ENCODE peak calls at places on chromosome 20, in nine cellular contexts. One of them, this sample, is unnamed.

GRCh38 chr20:40945754-40946451 is 82.7 kb upstream of the TOP1 start:
- DNase-seq in ACHN: peak
- DNase-seq in aorta: peak
- DNase-seq in tibial nerve: peak
- DNase-seq in fibroblast of the conjunctiva: peak
- DNase-seq in ascending aorta: no peak
- DNase-seq in left ventricle myocardium inferior: peak
- DNase-seq in osteocyte: no peak
- DNase-seq in HCEC 1CT: peak
- DNase-seq in this sample: peak

GRCh38 chr20:53922901-53923314 is 147.5 kb downstream of the BCAS1 start:
- DNase-seq in osteocyte: no peak
- DNase-seq in ACHN: no peak
- DNase-seq in HCEC 1CT: no peak
- DNase-seq in fibroblast of the conjunctiva: no peak
- DNase-seq in aorta: no peak
- DNase-seq in tibial nerve: no peak
- DNase-seq in ascending aorta: no peak
- DNase-seq in left ventricle myocardium inferior: no peak
- DNase-seq in this sample: no peak

GRCh38 chr20:57398901-57399535 is 7.8 kb downstream of the RBM38 start:
- DNase-seq in ascending aorta: no peak
- DNase-seq in fibroblast of the conjunctiva: no peak
- DNase-seq in HCEC 1CT: no peak
- DNase-seq in left ventricle myocardium inferior: no peak
- DNase-seq in tibial nerve: no peak
- DNase-seq in ACHN: no peak
- DNase-seq in osteocyte: no peak
- DNase-seq in aorta: peak
- DNase-seq in this sample: peak

GRCh38 chr20:20224806-20225205 is 143.1 kb upstream of the INSM1 start:
- DNase-seq in left ventricle myocardium inferior: no peak
- DNase-seq in tibial nerve: no peak
- DNase-seq in osteocyte: no peak
- DNase-seq in fibroblast of the conjunctiva: no peak
- DNase-seq in HCEC 1CT: no peak
- DNase-seq in ascending aorta: no peak
- DNase-seq in aorta: no peak
- DNase-seq in ACHN: no peak
- DNase-seq in this sample: no peak

GRCh38 chr20:44683263-44684046 is 31.7 kb upstream of the CCN5 start:
- DNase-seq in ascending aorta: no peak
- DNase-seq in tibial nerve: no peak
- DNase-seq in HCEC 1CT: peak
- DNase-seq in aorta: no peak
- DNase-seq in left ventricle myocardium inferior: peak
- DNase-seq in ACHN: peak
- DNase-seq in fibroblast of the conjunctiva: no peak
- DNase-seq in osteocyte: peak
- DNase-seq in this sample: no peak

GRCh38 chr20:32457476-32457986 is 99.4 kb downstream of the ASXL1 start:
- DNase-seq in fibroblast of the conjunctiva: no peak
- DNase-seq in aorta: peak
- DNase-seq in ACHN: peak
- DNase-seq in HCEC 1CT: peak
- DNase-seq in left ventricle myocardium inferior: peak
- DNase-seq in ascending aorta: no peak
- DNase-seq in osteocyte: peak
- DNase-seq in tibial nerve: no peak
- DNase-seq in this sample: peak

GRCh38 chr20:31943052-31943471 is 8.8 kb downstream of the PDRG1 start:
- DNase-seq in tibial nerve: no peak
- DNase-seq in aorta: no peak
- DNase-seq in ascending aorta: no peak
- DNase-seq in osteocyte: no peak
- DNase-seq in left ventricle myocardium inferior: peak
- DNase-seq in HCEC 1CT: no peak
- DNase-seq in fibroblast of the conjunctiva: no peak
- DNase-seq in ACHN: no peak
- DNase-seq in this sample: peak

GRCh38 chr20:50273601-50274491 is 83.2 kb downstream of the CEBPB start:
- DNase-seq in osteocyte: no peak
- DNase-seq in left ventricle myocardium inferior: no peak
- DNase-seq in tibial nerve: no peak
- DNase-seq in HCEC 1CT: no peak
- DNase-seq in ascending aorta: no peak
- DNase-seq in ACHN: no peak
- DNase-seq in aorta: no peak
- DNase-seq in fibroblast of the conjunctiva: no peak
- DNase-seq in this sample: peak

GRCh38 chr20:46398963-46399362 is 7.5 kb downstream of the ELMO2 start:
- DNase-seq in aorta: no peak
- DNase-seq in ascending aorta: no peak
- DNase-seq in ACHN: no peak
- DNase-seq in fibroblast of the conjunctiva: no peak
- DNase-seq in HCEC 1CT: no peak
- DNase-seq in left ventricle myocardium inferior: no peak
- DNase-seq in osteocyte: no peak
- DNase-seq in tibial nerve: no peak
- DNase-seq in this sample: no peak

GRCh38 chr20:53608071-53608455 is 14.4 kb upstream of the ZNF217 start:
- DNase-seq in left ventricle myocardium inferior: no peak
- DNase-seq in ascending aorta: no peak
- DNase-seq in fibroblast of the conjunctiva: no peak
- DNase-seq in HCEC 1CT: no peak
- DNase-seq in osteocyte: peak
- DNase-seq in aorta: no peak
- DNase-seq in ACHN: no peak
- DNase-seq in tibial nerve: no peak
- DNase-seq in this sample: no peak

GRCh38 chr20:49230575-49231211 is 11.5 kb downstream of the DDX27 start:
- DNase-seq in aorta: no peak
- DNase-seq in fibroblast of the conjunctiva: no peak
- DNase-seq in tibial nerve: no peak
- DNase-seq in ACHN: no peak
- DNase-seq in left ventricle myocardium inferior: peak
- DNase-seq in HCEC 1CT: no peak
- DNase-seq in ascending aorta: no peak
- DNase-seq in osteocyte: no peak
- DNase-seq in this sample: peak

GRCh38 chr20:46578745-46579144 is 28.3 kb upstream of the OCSTAMP start:
- DNase-seq in osteocyte: no peak
- DNase-seq in tibial nerve: no peak
- DNase-seq in ACHN: no peak
- DNase-seq in fibroblast of the conjunctiva: no peak
- DNase-seq in aorta: no peak
- DNase-seq in left ventricle myocardium inferior: no peak
- DNase-seq in ascending aorta: no peak
- DNase-seq in HCEC 1CT: no peak
- DNase-seq in this sample: no peak

GRCh38 chr20:44643596-44644383 is 7.7 kb downstream of the ADA start:
- DNase-seq in HCEC 1CT: peak
- DNase-seq in ascending aorta: peak
- DNase-seq in ACHN: peak
- DNase-seq in tibial nerve: no peak
- DNase-seq in fibroblast of the conjunctiva: peak
- DNase-seq in left ventricle myocardium inferior: peak
- DNase-seq in osteocyte: no peak
- DNase-seq in aorta: peak
- DNase-seq in this sample: peak

GRCh38 chr20:17430515-17430914 is 100.7 kb downstream of the BFSP1 start:
- DNase-seq in osteocyte: no peak
- DNase-seq in left ventricle myocardium inferior: no peak
- DNase-seq in aorta: no peak
- DNase-seq in tibial nerve: no peak
- DNase-seq in ACHN: no peak
- DNase-seq in HCEC 1CT: no peak
- DNase-seq in ascending aorta: no peak
- DNase-seq in fibroblast of the conjunctiva: no peak
- DNase-seq in this sample: no peak

GRCh38 chr20:17875106-17875980 is 93.3 kb downstream of the SNX5 start:
- DNase-seq in tibial nerve: peak
- DNase-seq in fibroblast of the conjunctiva: peak
- DNase-seq in aorta: peak
- DNase-seq in HCEC 1CT: peak
- DNase-seq in ACHN: no peak
- DNase-seq in ascending aorta: peak
- DNase-seq in left ventricle myocardium inferior: peak
- DNase-seq in osteocyte: no peak
- DNase-seq in this sample: peak

GRCh38 chr20:10708342-10709185 is 34.8 kb upstream of the JAG1 start:
- DNase-seq in HCEC 1CT: peak
- DNase-seq in ascending aorta: no peak
- DNase-seq in fibroblast of the conjunctiva: peak
- DNase-seq in ACHN: peak
- DNase-seq in osteocyte: no peak
- DNase-seq in aorta: no peak
- DNase-seq in tibial nerve: no peak
- DNase-seq in left ventricle myocardium inferior: no peak
- DNase-seq in this sample: no peak

GRCh38 chr20:19885981-19886665 is 128.1 kb downstream of the RIN2 start:
- DNase-seq in tibial nerve: no peak
- DNase-seq in left ventricle myocardium inferior: peak
- DNase-seq in HCEC 1CT: peak
- DNase-seq in fibroblast of the conjunctiva: no peak
- DNase-seq in ACHN: peak
- DNase-seq in ascending aorta: peak
- DNase-seq in osteocyte: no peak
- DNase-seq in aorta: peak
- DNase-seq in this sample: peak

GRCh38 chr20:56460459-56460858 is 8.0 kb upstream of the RTF2 start:
- DNase-seq in ACHN: no peak
- DNase-seq in HCEC 1CT: no peak
- DNase-seq in fibroblast of the conjunctiva: no peak
- DNase-seq in left ventricle myocardium inferior: no peak
- DNase-seq in tibial nerve: no peak
- DNase-seq in aorta: no peak
- DNase-seq in osteocyte: no peak
- DNase-seq in ascending aorta: no peak
- DNase-seq in this sample: no peak

GRCh38 chr20:63636752-63637633 is 10.1 kb upstream of the GMEB2 start:
- DNase-seq in tibial nerve: no peak
- DNase-seq in ACHN: no peak
- DNase-seq in osteocyte: no peak
- DNase-seq in left ventricle myocardium inferior: no peak
- DNase-seq in ascending aorta: no peak
- DNase-seq in fibroblast of the conjunctiva: no peak
- DNase-seq in HCEC 1CT: no peak
- DNase-seq in aorta: no peak
- DNase-seq in this sample: no peak

GRCh38 chr20:8431538-8432434 is 299.7 kb downstream of the PLCB1 start:
- DNase-seq in osteocyte: no peak
- DNase-seq in aorta: peak
- DNase-seq in left ventricle myocardium inferior: peak
- DNase-seq in tibial nerve: peak
- DNase-seq in HCEC 1CT: no peak
- DNase-seq in ACHN: no peak
- DNase-seq in ascending aorta: no peak
- DNase-seq in fibroblast of the conjunctiva: no peak
- DNase-seq in this sample: peak

GRCh38 chr20:14235355-14235754 is 102.1 kb downstream of the FLRT3 start:
- DNase-seq in HCEC 1CT: peak
- DNase-seq in ACHN: no peak
- DNase-seq in left ventricle myocardium inferior: no peak
- DNase-seq in osteocyte: no peak
- DNase-seq in fibroblast of the conjunctiva: peak
- DNase-seq in tibial nerve: no peak
- DNase-seq in aorta: no peak
- DNase-seq in ascending aorta: no peak
- DNase-seq in this sample: no peak

GRCh38 chr20:31695849-31696804 is 26.5 kb downstream of the BCL2L1 start:
- DNase-seq in left ventricle myocardium inferior: no peak
- DNase-seq in HCEC 1CT: peak
- DNase-seq in osteocyte: no peak
- DNase-seq in ascending aorta: peak
- DNase-seq in aorta: peak
- DNase-seq in tibial nerve: no peak
- DNase-seq in fibroblast of the conjunctiva: peak
- DNase-seq in ACHN: peak
- DNase-seq in this sample: no peak

GRCh38 chr20:31945790-31946189 is 6.1 kb downstream of the PDRG1 start:
- DNase-seq in osteocyte: no peak
- DNase-seq in fibroblast of the conjunctiva: no peak
- DNase-seq in aorta: no peak
- DNase-seq in ascending aorta: no peak
- DNase-seq in HCEC 1CT: no peak
- DNase-seq in ACHN: no peak
- DNase-seq in tibial nerve: no peak
- DNase-seq in left ventricle myocardium inferior: no peak
- DNase-seq in this sample: no peak